ENCODE peak calls at places on chromosomes 16 and 17, in nine cellular contexts. One of them, this sample, is unnamed.

GRCh38 chr16:87790278-87791023 is 24.7 kb upstream of the KLHDC4 start:
- DNase-seq in amniotic stem cell: no peak
- DNase-seq in T47D: peak
- DNase-seq in posterior cingulate gyrus: no peak
- DNase-seq in activated T-helper 1 cell treated with Interleukin-2 at 50 U/mL for 16 hours: no peak
- DNase-seq in naive thymus-derived CD8-positive, alpha-beta T cell: no peak
- DNase-seq in GM12865: no peak
- DNase-seq in cardiac fibroblast: no peak
- DNase-seq in foreskin fibroblast: no peak
- DNase-seq in this sample: no peak

GRCh38 chr16:81128726-81129524 is 32.7 kb upstream of the GCSH start:
- DNase-seq in activated T-helper 1 cell treated with Interleukin-2 at 50 U/mL for 16 hours: no peak
- DNase-seq in posterior cingulate gyrus: no peak
- DNase-seq in GM12865: no peak
- DNase-seq in T47D: no peak
- DNase-seq in naive thymus-derived CD8-positive, alpha-beta T cell: no peak
- DNase-seq in amniotic stem cell: no peak
- DNase-seq in foreskin fibroblast: no peak
- DNase-seq in cardiac fibroblast: no peak
- DNase-seq in this sample: no peak

GRCh38 chr17:73140531-73140930 is 24.3 kb upstream of the SSTR2 start:
- DNase-seq in GM12865: no peak
- DNase-seq in amniotic stem cell: no peak
- DNase-seq in posterior cingulate gyrus: no peak
- DNase-seq in activated T-helper 1 cell treated with Interleukin-2 at 50 U/mL for 16 hours: no peak
- DNase-seq in foreskin fibroblast: no peak
- DNase-seq in T47D: no peak
- DNase-seq in cardiac fibroblast: no peak
- DNase-seq in naive thymus-derived CD8-positive, alpha-beta T cell: no peak
- DNase-seq in this sample: no peak

GRCh38 chr17:7004398-7005253 is 7.8 kb upstream of the RNASEK start:
- DNase-seq in posterior cingulate gyrus: no peak
- DNase-seq in naive thymus-derived CD8-positive, alpha-beta T cell: no peak
- DNase-seq in activated T-helper 1 cell treated with Interleukin-2 at 50 U/mL for 16 hours: no peak
- DNase-seq in GM12865: peak
- DNase-seq in cardiac fibroblast: peak
- DNase-seq in amniotic stem cell: peak
- DNase-seq in T47D: peak
- DNase-seq in foreskin fibroblast: peak
- DNase-seq in this sample: no peak

GRCh38 chr17:28978016-28978415 is 26.7 kb upstream of the PHF12 start:
- DNase-seq in amniotic stem cell: no peak
- DNase-seq in foreskin fibroblast: no peak
- DNase-seq in T47D: no peak
- DNase-seq in naive thymus-derived CD8-positive, alpha-beta T cell: no peak
- DNase-seq in GM12865: no peak
- DNase-seq in activated T-helper 1 cell treated with Interleukin-2 at 50 U/mL for 16 hours: no peak
- DNase-seq in cardiac fibroblast: no peak
- DNase-seq in posterior cingulate gyrus: no peak
- DNase-seq in this sample: no peak

GRCh38 chr17:17115620-17116019 is 73.4 kb downstream of the MPRIP start:
- DNase-seq in cardiac fibroblast: no peak
- DNase-seq in T47D: no peak
- DNase-seq in naive thymus-derived CD8-positive, alpha-beta T cell: peak
- DNase-seq in foreskin fibroblast: no peak
- DNase-seq in posterior cingulate gyrus: peak
- DNase-seq in GM12865: no peak
- DNase-seq in amniotic stem cell: no peak
- DNase-seq in activated T-helper 1 cell treated with Interleukin-2 at 50 U/mL for 16 hours: no peak
- DNase-seq in this sample: no peak

GRCh38 chr16:30085247-30085646 is 6.5 kb downstream of the TBX6 start:
- DNase-seq in posterior cingulate gyrus: peak
- DNase-seq in T47D: no peak
- DNase-seq in activated T-helper 1 cell treated with Interleukin-2 at 50 U/mL for 16 hours: no peak
- DNase-seq in naive thymus-derived CD8-positive, alpha-beta T cell: no peak
- DNase-seq in GM12865: no peak
- DNase-seq in foreskin fibroblast: no peak
- DNase-seq in cardiac fibroblast: no peak
- DNase-seq in amniotic stem cell: no peak
- DNase-seq in this sample: no peak

GRCh38 chr16:51982715-51983680 is 563.9 kb downstream of the TOX3 start:
- DNase-seq in foreskin fibroblast: peak
- DNase-seq in amniotic stem cell: peak
- DNase-seq in T47D: peak
- DNase-seq in activated T-helper 1 cell treated with Interleukin-2 at 50 U/mL for 16 hours: no peak
- DNase-seq in cardiac fibroblast: peak
- DNase-seq in naive thymus-derived CD8-positive, alpha-beta T cell: no peak
- DNase-seq in GM12865: peak
- DNase-seq in posterior cingulate gyrus: no peak
- DNase-seq in this sample: no peak

GRCh38 chr16:85004587-85005205 is 6.6 kb downstream of the ZDHHC7 start:
- DNase-seq in activated T-helper 1 cell treated with Interleukin-2 at 50 U/mL for 16 hours: no peak
- DNase-seq in GM12865: no peak
- DNase-seq in T47D: peak
- DNase-seq in naive thymus-derived CD8-positive, alpha-beta T cell: no peak
- DNase-seq in foreskin fibroblast: peak
- DNase-seq in posterior cingulate gyrus: peak
- DNase-seq in amniotic stem cell: peak
- DNase-seq in cardiac fibroblast: peak
- DNase-seq in this sample: no peak

GRCh38 chr17:83191388-83192160 is 112.2 kb downstream of the METRNL start:
- DNase-seq in activated T-helper 1 cell treated with Interleukin-2 at 50 U/mL for 16 hours: no peak
- DNase-seq in cardiac fibroblast: no peak
- DNase-seq in GM12865: no peak
- DNase-seq in T47D: peak
- DNase-seq in foreskin fibroblast: no peak
- DNase-seq in naive thymus-derived CD8-positive, alpha-beta T cell: peak
- DNase-seq in amniotic stem cell: no peak
- DNase-seq in posterior cingulate gyrus: peak
- DNase-seq in this sample: peak

This sample was measured in lower leg skin.